ENCODE peak calls at places on chromosome 12, in five cellular contexts. One of them, this sample, is unnamed.

GRCh38 chr12:56014205-56014604 is 6.6 kb upstream of the IKZF4 start:
- DNase-seq in HepG2: no peak
- DNase-seq in HCT116: no peak
- DNase-seq in K562: no peak
- DNase-seq in GM12878: no peak
- DNase-seq in this sample: no peak

GRCh38 chr12:101902641-101903040 is 25.3 kb downstream of the DRAM1 start:
- DNase-seq in HepG2: no peak
- DNase-seq in HCT116: no peak
- DNase-seq in K562: no peak
- DNase-seq in GM12878: no peak
- DNase-seq in this sample: no peak

GRCh38 chr12:92593734-92594402 is 108.9 kb upstream of the PLEKHG7 start:
- DNase-seq in HepG2: peak
- DNase-seq in HCT116: no peak
- DNase-seq in K562: no peak
- DNase-seq in GM12878: peak
- DNase-seq in this sample: no peak

GRCh38 chr12:27542628-27543027 is 18.6 kb downstream of the PPFIBP1 start:
- DNase-seq in HepG2: no peak
- DNase-seq in HCT116: no peak
- DNase-seq in K562: no peak
- DNase-seq in GM12878: no peak
- DNase-seq in this sample: no peak

GRCh38 chr12:12610711-12611110 is 965 bp upstream of the CREBL2 start:
- DNase-seq in HepG2: no peak
- DNase-seq in HCT116: no peak
- DNase-seq in K562: no peak
- DNase-seq in GM12878: no peak
- DNase-seq in this sample: no peak

GRCh38 chr12:122423258-122424165 is 1.0 kb upstream of the CLIP1 start:
- DNase-seq in HepG2: peak
- DNase-seq in HCT116: peak
- DNase-seq in K562: no peak
- DNase-seq in GM12878: no peak
- DNase-seq in this sample: peak

GRCh38 chr12:85274076-85274415 is 6.0 kb upstream of the ALX1 start:
- DNase-seq in HepG2: no peak
- DNase-seq in HCT116: no peak
- DNase-seq in K562: no peak
- DNase-seq in GM12878: no peak
- DNase-seq in this sample: no peak

GRCh38 chr12:106178582-106178981 is 39.8 kb upstream of the NUAK1 start:
- DNase-seq in HepG2: no peak
- DNase-seq in HCT116: no peak
- DNase-seq in K562: no peak
- DNase-seq in GM12878: no peak
- DNase-seq in this sample: no peak

GRCh38 chr12:69042970-69043369 is 110.0 kb upstream of the CPM start:
- DNase-seq in HepG2: peak
- DNase-seq in HCT116: no peak
- DNase-seq in K562: no peak
- DNase-seq in GM12878: no peak
- DNase-seq in this sample: no peak

GRCh38 chr12:110941391-110941790 is 21.0 kb upstream of the MYL2 start:
- DNase-seq in HepG2: no peak
- DNase-seq in HCT116: no peak
- DNase-seq in K562: no peak
- DNase-seq in GM12878: no peak
- DNase-seq in this sample: no peak

GRCh38 chr12:131132118-131132892 is 178.6 kb downstream of the ADGRD1 start:
- DNase-seq in HepG2: peak
- DNase-seq in HCT116: peak
- DNase-seq in K562: peak
- DNase-seq in GM12878: no peak
- DNase-seq in this sample: peak

GRCh38 chr12:57622293-57623245 is 10.4 kb downstream of the B4GALNT1 start:
- DNase-seq in HepG2: no peak
- DNase-seq in HCT116: no peak
- DNase-seq in K562: peak
- DNase-seq in GM12878: no peak
- DNase-seq in this sample: no peak

GRCh38 chr12:129237881-129238280 is 384.6 kb downstream of the GLT1D1 start:
- DNase-seq in HepG2: no peak
- DNase-seq in HCT116: no peak
- DNase-seq in K562: no peak
- DNase-seq in GM12878: no peak
- DNase-seq in this sample: no peak

GRCh38 chr12:125079943-125080645 is 14.9 kb downstream of the AACS start:
- DNase-seq in HepG2: no peak
- DNase-seq in HCT116: no peak
- DNase-seq in K562: no peak
- DNase-seq in GM12878: no peak
- DNase-seq in this sample: no peak

GRCh38 chr12:124162151-124163110 is 132.5 kb upstream of the RFLNA start:
- DNase-seq in HepG2: no peak
- DNase-seq in HCT116: peak
- DNase-seq in K562: no peak
- DNase-seq in GM12878: no peak
- DNase-seq in this sample: no peak

GRCh38 chr12:55745361-55746146 is 2.6 kb downstream of the GDF11 start:
- DNase-seq in HepG2: peak
- DNase-seq in HCT116: no peak
- DNase-seq in K562: peak
- DNase-seq in GM12878: no peak
- DNase-seq in this sample: peak

GRCh38 chr12:46675736-46676135 is 150.1 kb downstream of the SLC38A4 start:
- DNase-seq in HepG2: peak
- DNase-seq in HCT116: no peak
- DNase-seq in K562: no peak
- DNase-seq in GM12878: no peak
- DNase-seq in this sample: peak

GRCh38 chr12:10618338-10618987 is 5.1 kb upstream of the MAGOHB start:
- DNase-seq in HepG2: no peak
- DNase-seq in HCT116: peak
- DNase-seq in K562: peak
- DNase-seq in GM12878: no peak
- DNase-seq in this sample: no peak

GRCh38 chr12:56469007-56469930 is 891 bp downstream of the SPRYD4 start:
- DNase-seq in HepG2: no peak
- DNase-seq in HCT116: no peak
- DNase-seq in K562: peak
- DNase-seq in GM12878: no peak
- DNase-seq in this sample: peak

GRCh38 chr12:49037947-49038237 is 19.3 kb upstream of the PRKAG1 start:
- DNase-seq in HepG2: no peak
- DNase-seq in HCT116: no peak
- DNase-seq in K562: no peak
- DNase-seq in GM12878: no peak
- DNase-seq in this sample: no peak

GRCh38 chr12:95642583-95642982 is 91.3 kb upstream of the USP44 start:
- DNase-seq in HepG2: no peak
- DNase-seq in HCT116: no peak
- DNase-seq in K562: no peak
- DNase-seq in GM12878: no peak
- DNase-seq in this sample: no peak

GRCh38 chr12:108772247-108772646 is 40.9 kb upstream of the CORO1C start:
- DNase-seq in HepG2: no peak
- DNase-seq in HCT116: no peak
- DNase-seq in K562: peak
- DNase-seq in GM12878: peak
- DNase-seq in this sample: no peak

DNA sequence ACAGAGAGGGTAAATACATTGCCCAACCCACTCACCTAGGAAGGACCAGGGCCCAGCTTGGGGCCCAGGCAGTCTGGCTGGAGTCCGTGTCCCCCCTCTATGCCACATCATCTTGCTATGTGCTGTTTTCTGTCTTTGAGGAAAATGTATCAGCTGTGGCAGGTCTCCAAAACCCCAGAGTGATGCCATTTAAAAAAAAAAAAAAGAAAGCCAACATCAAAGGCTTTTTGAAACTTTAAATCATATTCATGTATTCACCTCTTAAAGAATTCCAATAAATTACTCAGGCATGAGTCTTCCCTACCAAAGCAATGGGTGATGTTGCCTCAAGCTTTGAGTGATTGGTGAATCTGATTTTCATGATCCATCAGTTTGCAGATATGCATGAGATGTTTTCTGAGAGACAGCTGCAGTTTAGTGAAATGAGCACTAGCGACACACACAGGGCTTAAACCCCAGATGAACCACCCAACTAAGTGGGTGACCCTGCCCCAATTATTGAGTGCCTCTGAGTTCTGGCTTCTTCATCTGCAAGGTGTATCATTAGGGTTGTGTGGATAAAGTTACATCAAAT is 6.1 kb downstream of the KRT81 start:
- DNase-seq in HepG2: no peak
- DNase-seq in HCT116: no peak
- DNase-seq in K562: no peak
- DNase-seq in GM12878: no peak
- DNase-seq in this sample: no peak
- H3K27ac ChIP-seq in HepG2: no peak
- H3K27ac ChIP-seq in HCT116: no peak
- H3K27ac ChIP-seq in K562: no peak
- H3K27ac ChIP-seq in GM12878: no peak
- H3K27ac ChIP-seq in this sample: no peak

DNA sequence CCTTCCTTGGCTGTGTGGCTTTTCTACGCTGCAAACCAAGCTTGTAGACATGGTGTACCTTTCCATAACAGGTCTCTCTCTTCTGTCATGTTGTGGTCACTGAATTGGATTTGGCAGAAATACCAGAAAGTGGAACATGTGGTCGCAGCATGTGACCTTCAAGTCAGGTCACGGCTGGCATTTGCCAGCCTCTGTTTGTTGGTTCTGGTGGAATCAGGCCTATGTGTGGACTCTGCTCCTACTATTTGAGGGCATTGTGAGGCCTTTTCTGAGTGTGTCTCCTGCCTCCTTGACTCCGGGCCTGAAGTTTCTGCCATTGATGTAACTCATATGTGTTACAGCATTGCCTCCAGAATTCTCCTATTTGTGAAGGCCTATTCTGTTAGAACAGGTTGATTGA is 116.7 kb downstream of the CACNA1C start:
- DNase-seq in HepG2: peak
- DNase-seq in HCT116: no peak
- DNase-seq in K562: no peak
- DNase-seq in GM12878: no peak
- DNase-seq in this sample: no peak
- TF ChIP-seq ZBTB33 in HepG2: no peak
- TF ChIP-seq ZBTB33 in HCT116: no peak
- TF ChIP-seq ZBTB33 in K562: no peak
- TF ChIP-seq ZBTB33 in GM12878: no peak
- TF ChIP-seq ZBTB33 in this sample: no peak

GRCh38 chr12:75390899-75391538 is at the start of gene GLIPR1L2:
- DNase-seq in HepG2: peak
- DNase-seq in HCT116: peak
- DNase-seq in K562: peak
- DNase-seq in GM12878: peak
- DNase-seq in this sample: peak

GRCh38 chr12:75389061-75389460 is 1.8 kb upstream of the GLIPR1L2 start:
- DNase-seq in HepG2: no peak
- DNase-seq in HCT116: peak
- DNase-seq in K562: no peak
- DNase-seq in GM12878: no peak
- DNase-seq in this sample: peak

GRCh38 chr12:75390156-75390898 is 562 bp upstream of the GLIPR1L2 start:
- DNase-seq in HepG2: no peak
- DNase-seq in HCT116: no peak
- DNase-seq in K562: no peak
- DNase-seq in GM12878: no peak
- DNase-seq in this sample: no peak

DNA sequence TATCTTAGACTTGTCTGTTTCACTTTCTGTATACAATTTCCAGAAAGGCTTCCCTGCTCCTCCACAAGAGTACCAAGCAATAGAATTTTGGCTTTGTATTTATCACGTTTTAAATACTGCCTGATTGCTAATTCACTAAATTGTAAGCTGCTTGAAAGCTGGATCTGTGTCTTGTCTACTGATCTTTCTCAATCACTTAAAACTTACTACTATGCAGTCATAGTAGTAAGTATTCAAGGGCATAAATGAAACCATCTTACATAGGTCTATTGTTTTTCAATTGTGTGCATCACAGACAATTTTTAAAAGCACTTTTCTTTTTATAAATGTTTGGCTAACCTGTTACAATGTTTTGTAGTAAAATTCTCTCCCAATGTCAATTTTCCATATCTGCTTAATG is 1.2 kb upstream of the GLIPR1L2 start:
- DNase-seq in HepG2: no peak
- DNase-seq in HCT116: no peak
- DNase-seq in K562: no peak
- DNase-seq in GM12878: no peak
- DNase-seq in this sample: no peak
- H3K27ac ChIP-seq in HepG2: no peak
- H3K27ac ChIP-seq in HCT116: peak
- H3K27ac ChIP-seq in K562: no peak
- H3K27ac ChIP-seq in GM12878: peak
- H3K27ac ChIP-seq in this sample: peak

GRCh38 chr12:6534158-6534913 is at the start of gene GAPDH:
- DNase-seq in HepG2: peak
- DNase-seq in HCT116: peak
- DNase-seq in K562: peak
- DNase-seq in GM12878: peak
- DNase-seq in this sample: peak

GRCh38 chr12:6532051-6532926 is 2.0 kb upstream of the GAPDH start:
- DNase-seq in HepG2: peak
- DNase-seq in HCT116: peak
- DNase-seq in K562: peak
- DNase-seq in GM12878: no peak
- DNase-seq in this sample: peak

GRCh38 chr12:6534914-6535696 is 788 bp downstream of the GAPDH start:
- DNase-seq in HepG2: peak
- DNase-seq in HCT116: no peak
- DNase-seq in K562: peak
- DNase-seq in GM12878: no peak
- DNase-seq in this sample: peak

GRCh38 chr12:6533653-6534157 is 612 bp upstream of the GAPDH start:
- DNase-seq in HepG2: peak
- DNase-seq in HCT116: peak
- DNase-seq in K562: peak
- DNase-seq in GM12878: no peak
- DNase-seq in this sample: peak

DNA sequence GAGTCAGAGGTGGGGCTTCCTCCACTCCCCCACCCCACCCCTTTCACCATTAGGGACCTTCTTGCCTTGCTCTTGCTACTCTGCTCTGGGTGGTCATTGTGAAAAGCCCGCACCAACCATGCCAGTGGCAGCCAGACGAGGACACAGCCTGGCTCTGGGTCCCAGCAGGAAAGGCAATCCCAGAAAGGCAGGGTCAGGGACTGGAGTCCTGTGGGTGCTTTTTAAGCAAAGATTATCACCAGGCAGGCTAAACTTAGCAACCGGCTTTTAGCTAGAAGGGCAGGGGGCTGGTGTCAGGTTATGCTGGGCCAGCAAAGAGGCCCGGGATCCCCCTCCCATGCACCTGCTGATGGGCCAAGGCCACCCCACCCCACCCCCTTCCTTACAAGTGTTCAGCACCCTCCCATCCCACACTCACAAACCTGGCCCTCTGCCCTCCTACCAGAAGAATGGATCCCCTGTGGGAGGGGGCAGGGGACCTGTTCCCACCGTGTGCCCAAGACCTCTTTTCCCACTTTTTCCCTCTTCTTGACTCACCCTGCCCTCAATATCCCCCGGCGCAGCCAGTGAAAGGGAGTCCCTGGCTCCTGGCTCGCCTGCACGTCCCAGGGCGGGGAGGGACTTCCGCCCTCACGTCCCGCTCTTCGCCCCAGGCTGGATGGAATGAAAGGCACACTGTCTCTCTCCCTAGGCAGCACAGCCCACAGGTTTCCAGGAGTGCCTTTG is 1.2 kb upstream of the GAPDH start:
- DNase-seq in HepG2: peak
- DNase-seq in HCT116: no peak
- DNase-seq in K562: peak
- DNase-seq in GM12878: no peak
- DNase-seq in this sample: peak
- TF ChIP-seq ZBTB33 in HepG2: no peak
- TF ChIP-seq ZBTB33 in HCT116: no peak
- TF ChIP-seq ZBTB33 in K562: no peak
- TF ChIP-seq ZBTB33 in GM12878: no peak
- TF ChIP-seq ZBTB33 in this sample: no peak